ENCODE peak calls at places on chromosomes 7 and 10, in six cellular contexts. One of them, this sample, is unnamed.

GRCh38 chr7:1966631-1967200 is 266.0 kb downstream of the MAD1L1 start:
- DNase-seq in Peyer's patch: no peak
- DNase-seq in HEK293T: no peak
- DNase-seq in NCI-H2081 treated with DMSO at 0.1 percent for 48 hours: no peak
- DNase-seq in endothelial cell of umbilical vein: no peak
- DNase-seq in EL: no peak
- DNase-seq in this sample: no peak

GRCh38 chr10:46068117-46068516 is 22.0 kb upstream of the MSMB start:
- DNase-seq in Peyer's patch: no peak
- DNase-seq in HEK293T: no peak
- DNase-seq in NCI-H2081 treated with DMSO at 0.1 percent for 48 hours: no peak
- DNase-seq in endothelial cell of umbilical vein: no peak
- DNase-seq in EL: no peak
- DNase-seq in this sample: no peak

GRCh38 chr10:95480102-95480900 is 80.9 kb downstream of the SORBS1 start:
- DNase-seq in Peyer's patch: no peak
- DNase-seq in HEK293T: no peak
- DNase-seq in NCI-H2081 treated with DMSO at 0.1 percent for 48 hours: no peak
- DNase-seq in endothelial cell of umbilical vein: peak; percentile 67
- DNase-seq in EL: no peak
- DNase-seq in this sample: no peak

GRCh38 chr7:112001089-112001826 is 204.9 kb downstream of the DOCK4 start:
- DNase-seq in Peyer's patch: no peak
- DNase-seq in HEK293T: no peak
- DNase-seq in NCI-H2081 treated with DMSO at 0.1 percent for 48 hours: no peak
- DNase-seq in endothelial cell of umbilical vein: peak; percentile 32
- DNase-seq in EL: peak; percentile 87
- DNase-seq in this sample: no peak

GRCh38 chr7:144826248-144826647 is 9.6 kb downstream of the TPK1 start:
- DNase-seq in Peyer's patch: no peak
- DNase-seq in HEK293T: no peak
- DNase-seq in NCI-H2081 treated with DMSO at 0.1 percent for 48 hours: no peak
- DNase-seq in endothelial cell of umbilical vein: peak; percentile 60
- DNase-seq in EL: no peak
- DNase-seq in this sample: no peak

GRCh38 chr10:67864560-67865371 is 19.7 kb upstream of the SIRT1 start:
- DNase-seq in Peyer's patch: no peak
- DNase-seq in HEK293T: no peak
- DNase-seq in NCI-H2081 treated with DMSO at 0.1 percent for 48 hours: no peak
- DNase-seq in endothelial cell of umbilical vein: no peak
- DNase-seq in EL: no peak
- DNase-seq in this sample: no peak

GRCh38 chr10:22230331-22230833 is 12.6 kb upstream of the EBLN1 start:
- DNase-seq in Peyer's patch: peak; percentile 56
- DNase-seq in HEK293T: peak; percentile 45
- DNase-seq in NCI-H2081 treated with DMSO at 0.1 percent for 48 hours: peak; percentile 17
- DNase-seq in endothelial cell of umbilical vein: peak; percentile 75
- DNase-seq in EL: peak; percentile 35
- DNase-seq in this sample: no peak

GRCh38 chr7:159104188-159105030 is 40.3 kb downstream of the VIPR2 start:
- DNase-seq in Peyer's patch: peak; percentile 27
- DNase-seq in HEK293T: no peak
- DNase-seq in NCI-H2081 treated with DMSO at 0.1 percent for 48 hours: no peak
- DNase-seq in endothelial cell of umbilical vein: no peak
- DNase-seq in EL: no peak
- DNase-seq in this sample: peak; percentile 17

GRCh38 chr7:104979167-104979841 is 34.7 kb upstream of the KMT2E start:
- DNase-seq in Peyer's patch: no peak
- DNase-seq in HEK293T: peak; percentile 19
- DNase-seq in NCI-H2081 treated with DMSO at 0.1 percent for 48 hours: no peak
- DNase-seq in endothelial cell of umbilical vein: no peak
- DNase-seq in EL: peak; percentile 72
- DNase-seq in this sample: no peak

GRCh38 chr10:521261-521660 is 168.2 kb downstream of the DIP2C start:
- DNase-seq in Peyer's patch: no peak
- DNase-seq in HEK293T: no peak
- DNase-seq in NCI-H2081 treated with DMSO at 0.1 percent for 48 hours: no peak
- DNase-seq in endothelial cell of umbilical vein: no peak
- DNase-seq in EL: no peak
- DNase-seq in this sample: no peak